ENCODE peak calls at places on chromosome 11, in five cellular contexts. O is effector memory CD4-positive, alpha-beta T cell; M is AG10803; H is amniotic stem cell; A is HCEC 1CT. S is an unnamed sample.

GRCh38 chr11:35302388-35302787 is 117.0 kb downstream of the SLC1A2 start:
- DNase-seq in O (no peak), M (no peak), H (no peak), A (no peak), S (no peak)

GRCh38 chr11:12126352-12127019 is 16.1 kb downstream of the MICAL2 start:
- DNase-seq in O (no peak), M (peak; percentile 89), H (no peak), A (peak; percentile 92), S (no peak)

GRCh38 chr11:32259641-32260081 is 168.8 kb downstream of the RCN1 start:
- DNase-seq in O (no peak), M (peak; percentile 10), H (no peak), A (peak; percentile 84), S (peak; percentile 49)

GRCh38 chr11:76604652-76605241 is 65.8 kb downstream of the LRRC32 start:
- DNase-seq in O (no peak), M (peak; percentile 93), H (no peak), A (peak; percentile 80), S (no peak)

GRCh38 chr11:94449437-94449836 is 44.2 kb downstream of the MRE11 start:
- DNase-seq in O (no peak), M (peak; percentile 77), H (no peak), A (peak; percentile 93), S (no peak)

GRCh38 chr11:87179621-87180020 is 141.9 kb downstream of the TMEM135 start:
- DNase-seq in O (no peak), M (peak; percentile 40), H (no peak), A (no peak), S (no peak)

GRCh38 chr11:64571410-64572091 is 19.5 kb upstream of the SLC22A12 start:
- DNase-seq in O (no peak), M (no peak), H (no peak), A (no peak), S (no peak)

GRCh38 chr11:116641561-116642045 is 131.2 kb downstream of the BUD13 start:
- DNase-seq in O (no peak), M (peak; percentile 7), H (no peak), A (no peak), S (peak; percentile 39)

GRCh38 chr11:94494200-94494545 is 389 bp downstream of the ANKRD49 start:
- DNase-seq in O (no peak), M (no peak), H (no peak), A (no peak), S (no peak)

GRCh38 chr11:63837719-63838118 is 1.2 kb upstream of the MARK2 start:
- DNase-seq in O (no peak), M (no peak), H (no peak), A (no peak), S (peak; percentile 25)

GRCh38 chr11:65791719-65792213 is 4.9 kb downstream of the OVOL1 start:
- DNase-seq in O (peak; percentile 24), M (no peak), H (no peak), A (no peak), S (no peak)

GRCh38 chr11:66343176-66343575 is 1.7 kb downstream of the BRMS1 start:
- DNase-seq in O (no peak), M (no peak), H (no peak), A (peak; percentile 88), S (no peak)

GRCh38 chr11:69892237-69892985 is 73.2 kb upstream of the FGF3 start:
- DNase-seq in O (no peak), M (no peak), H (no peak), A (no peak), S (no peak)

GRCh38 chr11:81756864-81757595 is 976.6 kb downstream of the FAM181B start:
- DNase-seq in O (no peak), M (no peak), H (no peak), A (no peak), S (no peak)

GRCh38 chr11:122344281-122344680 is 228.3 kb upstream of the BLID start:
- DNase-seq in O (no peak), M (peak; percentile 98), H (peak; percentile 76), A (peak; percentile 37), S (no peak)

GRCh38 chr11:86081465-86081864 is 12.6 kb upstream of the PICALM start:
- DNase-seq in O (no peak), M (no peak), H (no peak), A (no peak), S (no peak)

GRCh38 chr11:86099727-86100320 is 30.9 kb upstream of the PICALM start:
- DNase-seq in O (no peak), M (peak; percentile 32), H (no peak), A (peak; percentile 48), S (no peak)

GRCh38 chr11:10892250-10892649 is 34.4 kb upstream of the ZBED5 start:
- DNase-seq in O (no peak), M (no peak), H (no peak), A (no peak), S (no peak)

GRCh38 chr11:32809313-32809712 is 14.9 kb upstream of the CCDC73 start:
- DNase-seq in O (peak; percentile 5), M (peak; percentile 70), H (peak; percentile 43), A (peak; percentile 72), S (peak; percentile 84)

GRCh38 chr11:70152244-70152643 is 50.9 kb upstream of the FADD start:
- DNase-seq in O (no peak), M (no peak), H (no peak), A (no peak), S (no peak)

GRCh38 chr11:123111465-123111864 is 49.5 kb upstream of the HSPA8 start:
- DNase-seq in O (no peak), M (peak; percentile 42), H (no peak), A (peak; percentile 61), S (peak; percentile 29)

GRCh38 chr11:47183969-47184368 is 2.3 kb downstream of the PACSIN3 start:
- DNase-seq in O (no peak), M (no peak), H (no peak), A (no peak), S (no peak)

GRCh38 chr11:111299111-111300026 is 1.0 kb downstream of the POU2AF3 start:
- DNase-seq in O (no peak), M (peak; percentile 12), H (peak; percentile 23), A (no peak), S (peak; percentile 69)

GRCh38 chr11:47980907-47981621 is 705 bp downstream of the PTPRJ start:
- DNase-seq in O (peak; percentile 15), M (peak; percentile 53), H (no peak), A (peak; percentile 43), S (no peak)

GRCh38 chr11:62689421-62690183 is at the start of gene LRRN4CL:
- DNase-seq in O (no peak), M (peak; percentile 99), H (peak; percentile 58), A (peak; percentile 95), S (peak; percentile 32)

GRCh38 chr11:85945788-85946187 is 90.6 kb downstream of the CCDC83 start:
- DNase-seq in O (no peak), M (no peak), H (no peak), A (no peak), S (no peak)

GRCh38 chr11:43920598-43921419 is 21.6 kb upstream of the C11orf96 start:
- DNase-seq in O (no peak), M (peak; percentile 100), H (peak; percentile 97), A (peak; percentile 100), S (no peak)

GRCh38 chr11:22432331-22433065 is 94.3 kb downstream of the SLC17A6 start:
- DNase-seq in O (no peak), M (peak; percentile 25), H (no peak), A (no peak), S (peak; percentile 68)

GRCh38 chr11:120612363-120613263 is 101.1 kb downstream of the GRIK4 start:
- DNase-seq in O (no peak), M (no peak), H (no peak), A (peak; percentile 88), S (no peak)

GRCh38 chr11:121634889-121635288 is 182.1 kb upstream of the SORL1-AS1 start:
- DNase-seq in O (no peak), M (peak; percentile 92), H (peak; percentile 73), A (peak; percentile 88), S (no peak)

GRCh38 chr11:61350336-61350735 is 11.3 kb downstream of the CYB561A3 start:
- DNase-seq in O (no peak), M (no peak), H (no peak), A (no peak), S (no peak)

GRCh38 chr11:127996825-127997224 is 590.5 kb downstream of the ETS1 start:
- DNase-seq in O (no peak), M (peak; percentile 76), H (no peak), A (peak; percentile 64), S (no peak)

GRCh38 chr11:27392278-27392677 is 29.3 kb upstream of the CCDC34 start:
- DNase-seq in O (no peak), M (no peak), H (no peak), A (no peak), S (no peak)

GRCh38 chr11:128645968-128646367 is 47.9 kb upstream of the FLI1 start:
- DNase-seq in O (no peak), M (no peak), H (no peak), A (no peak), S (no peak)

S was measured in Ammon's horn.